ENCODE peak calls at places on chromosomes 3 and 15, in four cellular contexts. One of them, this sample, is unnamed.

GRCh38 chr3:17158941-17159682 is 274.4 kb downstream of the PLCL2 start:
- DNase-seq in K562: no peak
- DNase-seq in HepG2: no peak
- DNase-seq in H1: no peak
- DNase-seq in this sample: no peak

GRCh38 chr3:132641837-132642538 is 17.6 kb downstream of the ACAD11 start:
- DNase-seq in K562: peak
- DNase-seq in HepG2: peak
- DNase-seq in H1: no peak
- DNase-seq in this sample: peak

GRCh38 chr3:131141770-131142169 is 115.1 kb downstream of the NEK11 start:
- DNase-seq in K562: no peak
- DNase-seq in HepG2: no peak
- DNase-seq in H1: no peak
- DNase-seq in this sample: no peak

GRCh38 chr3:44120721-44121582 is 120.7 kb upstream of the TOPAZ1 start:
- DNase-seq in K562: no peak
- DNase-seq in HepG2: no peak
- DNase-seq in H1: no peak
- DNase-seq in this sample: no peak

GRCh38 chr3:191141728-191142127 is 57.3 kb upstream of the OSTN start:
- DNase-seq in K562: no peak
- DNase-seq in HepG2: no peak
- DNase-seq in H1: no peak
- DNase-seq in this sample: peak

GRCh38 chr15:27527490-27528067 is 556.6 kb downstream of the GABRG3 start:
- DNase-seq in K562: no peak
- DNase-seq in HepG2: peak
- DNase-seq in H1: no peak
- DNase-seq in this sample: peak

GRCh38 chr15:66780172-66780972 is 78.3 kb downstream of the SMAD6 start:
- DNase-seq in K562: no peak
- DNase-seq in HepG2: no peak
- DNase-seq in H1: no peak
- DNase-seq in this sample: peak

GRCh38 chr3:190384241-190384863 is 3.6 kb upstream of the CLDN16 start:
- DNase-seq in K562: peak
- DNase-seq in HepG2: peak
- DNase-seq in H1: no peak
- DNase-seq in this sample: peak

GRCh38 chr3:193665370-193665989 is 72.5 kb downstream of the OPA1 start:
- DNase-seq in K562: peak
- DNase-seq in HepG2: peak
- DNase-seq in H1: no peak
- DNase-seq in this sample: no peak

GRCh38 chr3:37872413-37873160 is 10.9 kb downstream of the CTDSPL start:
- DNase-seq in K562: no peak
- DNase-seq in HepG2: no peak
- DNase-seq in H1: no peak
- DNase-seq in this sample: no peak

GRCh38 chr15:95663156-95663831 is 667.2 kb upstream of the NR2F2 start:
- DNase-seq in K562: no peak
- DNase-seq in HepG2: no peak
- DNase-seq in H1: no peak
- DNase-seq in this sample: no peak

GRCh38 chr15:78322243-78322642 is 17.9 kb upstream of the CRABP1 start:
- DNase-seq in K562: no peak
- DNase-seq in HepG2: no peak
- DNase-seq in H1: no peak
- DNase-seq in this sample: no peak

GRCh38 chr15:64754663-64755426 is 20.5 kb downstream of the RBPMS2 start:
- DNase-seq in K562: no peak
- DNase-seq in HepG2: no peak
- DNase-seq in H1: no peak
- DNase-seq in this sample: no peak

GRCh38 chr3:57434041-57434440 is 110.1 kb downstream of the DNAH12 start:
- DNase-seq in K562: no peak
- DNase-seq in HepG2: peak
- DNase-seq in H1: no peak
- DNase-seq in this sample: peak

GRCh38 chr15:84715442-84716035 is 400 bp downstream of the SEC11A start:
- DNase-seq in K562: peak
- DNase-seq in HepG2: no peak
- DNase-seq in H1: no peak
- DNase-seq in this sample: peak

GRCh38 chr3:11784962-11785361 is 61.7 kb downstream of the TAMM41 start:
- DNase-seq in K562: no peak
- DNase-seq in HepG2: no peak
- DNase-seq in H1: no peak
- DNase-seq in this sample: no peak

GRCh38 chr3:77381426-77381825 is 341.5 kb downstream of the ROBO2 start:
- DNase-seq in K562: no peak
- DNase-seq in HepG2: no peak
- DNase-seq in H1: no peak
- DNase-seq in this sample: no peak

GRCh38 chr15:69443032-69443611 is 9.5 kb upstream of the RPLP1 start:
- DNase-seq in K562: no peak
- DNase-seq in HepG2: no peak
- DNase-seq in H1: no peak
- DNase-seq in this sample: no peak

GRCh38 chr3:169992156-169992555 is 25.5 kb downstream of the SEC62 start:
- DNase-seq in K562: no peak
- DNase-seq in HepG2: no peak
- DNase-seq in H1: no peak
- DNase-seq in this sample: no peak

GRCh38 chr3:73558399-73559075 is 66.2 kb downstream of the PDZRN3 start:
- DNase-seq in K562: no peak
- DNase-seq in HepG2: no peak
- DNase-seq in H1: no peak
- DNase-seq in this sample: no peak

GRCh38 chr3:163384383-163384782 is 1693.9 kb downstream of the SI start:
- DNase-seq in K562: no peak
- DNase-seq in HepG2: no peak
- DNase-seq in H1: no peak
- DNase-seq in this sample: no peak

GRCh38 chr15:59438891-59439290 is 905 bp downstream of the FAM81A start:
- DNase-seq in K562: no peak
- DNase-seq in HepG2: no peak
- DNase-seq in H1: no peak
- DNase-seq in this sample: no peak

GRCh38 chr3:104005815-104006214 is 1360.9 kb upstream of the ALCAM start:
- DNase-seq in K562: no peak
- DNase-seq in HepG2: peak
- DNase-seq in H1: no peak
- DNase-seq in this sample: no peak

GRCh38 chr3:12785096-12785495 is 11.4 kb upstream of the CAND2 start:
- DNase-seq in K562: no peak
- DNase-seq in HepG2: no peak
- DNase-seq in H1: no peak
- DNase-seq in this sample: no peak

GRCh38 chr3:114660808-114661207 is 367.0 kb downstream of the TIGIT start:
- DNase-seq in K562: no peak
- DNase-seq in HepG2: no peak
- DNase-seq in H1: no peak
- DNase-seq in this sample: no peak

GRCh38 chr3:117454236-117454635 is 744.7 kb downstream of the TUSC7 start:
- DNase-seq in K562: no peak
- DNase-seq in HepG2: no peak
- DNase-seq in H1: no peak
- DNase-seq in this sample: no peak

GRCh38 chr15:64844576-64845140 is 2.9 kb downstream of the PLEKHO2 start:
- DNase-seq in K562: no peak
- DNase-seq in HepG2: no peak
- DNase-seq in H1: no peak
- DNase-seq in this sample: no peak

GRCh38 chr15:83046558-83047127 is 20.4 kb downstream of the BTBD1 start:
- DNase-seq in K562: no peak
- DNase-seq in HepG2: no peak
- DNase-seq in H1: no peak
- DNase-seq in this sample: no peak

GRCh38 chr3:24137958-24138875 is 193.1 kb downstream of the NR1D2 start:
- DNase-seq in K562: peak
- DNase-seq in HepG2: no peak
- DNase-seq in H1: no peak
- DNase-seq in this sample: no peak

GRCh38 chr3:152269423-152270144 is 855 bp downstream of the MBNL1 start:
- DNase-seq in K562: peak
- DNase-seq in HepG2: peak
- DNase-seq in H1: no peak
- DNase-seq in this sample: peak

GRCh38 chr15:99279290-99279689 is 28.0 kb downstream of the LRRC28 start:
- DNase-seq in K562: no peak
- DNase-seq in HepG2: no peak
- DNase-seq in H1: no peak
- DNase-seq in this sample: no peak

GRCh38 chr15:25810631-25811077 is 52.5 kb downstream of the ATP10A start:
- DNase-seq in K562: no peak
- DNase-seq in HepG2: no peak
- DNase-seq in H1: no peak
- DNase-seq in this sample: no peak

GRCh38 chr15:71202712-71203111 is 87.4 kb downstream of the THSD4 start:
- DNase-seq in K562: no peak
- DNase-seq in HepG2: no peak
- DNase-seq in H1: no peak
- DNase-seq in this sample: no peak

GRCh38 chr3:135918600-135918999 is 46.9 kb upstream of the PPP2R3A start:
- DNase-seq in K562: peak
- DNase-seq in HepG2: peak
- DNase-seq in H1: no peak
- DNase-seq in this sample: no peak

GRCh38 chr15:83094592-83094991 is 12.9 kb upstream of the TM6SF1 start:
- DNase-seq in K562: no peak
- DNase-seq in HepG2: no peak
- DNase-seq in H1: no peak
- DNase-seq in this sample: no peak

GRCh38 chr3:40847571-40847992 is 322.8 kb downstream of the ZNF621 start:
- DNase-seq in K562: no peak
- DNase-seq in HepG2: peak
- DNase-seq in H1: peak
- DNase-seq in this sample: no peak

GRCh38 chr15:69794643-69795461 is 302.9 kb downstream of the TLE3 start:
- DNase-seq in K562: no peak
- DNase-seq in HepG2: no peak
- DNase-seq in H1: no peak
- DNase-seq in this sample: no peak

GRCh38 chr3:194491996-194492395 is 5.2 kb upstream of the ATP13A3 start:
- DNase-seq in K562: no peak
- DNase-seq in HepG2: no peak
- DNase-seq in H1: no peak
- DNase-seq in this sample: no peak

GRCh38 chr15:34147371-34148140 is 45.7 kb downstream of the PGBD4 start:
- DNase-seq in K562: no peak
- DNase-seq in HepG2: no peak
- DNase-seq in H1: no peak
- DNase-seq in this sample: peak

GRCh38 chr3:62500556-62501294 is 127.4 kb upstream of the FEZF2 start:
- DNase-seq in K562: no peak
- DNase-seq in HepG2: no peak
- DNase-seq in H1: no peak
- DNase-seq in this sample: no peak
- TF ChIP-seq RNF2 in K562: no peak
- TF ChIP-seq RNF2 in HepG2: no peak
- TF ChIP-seq RNF2 in H1: no peak
- TF ChIP-seq RNF2 in this sample: no peak

DNA sequence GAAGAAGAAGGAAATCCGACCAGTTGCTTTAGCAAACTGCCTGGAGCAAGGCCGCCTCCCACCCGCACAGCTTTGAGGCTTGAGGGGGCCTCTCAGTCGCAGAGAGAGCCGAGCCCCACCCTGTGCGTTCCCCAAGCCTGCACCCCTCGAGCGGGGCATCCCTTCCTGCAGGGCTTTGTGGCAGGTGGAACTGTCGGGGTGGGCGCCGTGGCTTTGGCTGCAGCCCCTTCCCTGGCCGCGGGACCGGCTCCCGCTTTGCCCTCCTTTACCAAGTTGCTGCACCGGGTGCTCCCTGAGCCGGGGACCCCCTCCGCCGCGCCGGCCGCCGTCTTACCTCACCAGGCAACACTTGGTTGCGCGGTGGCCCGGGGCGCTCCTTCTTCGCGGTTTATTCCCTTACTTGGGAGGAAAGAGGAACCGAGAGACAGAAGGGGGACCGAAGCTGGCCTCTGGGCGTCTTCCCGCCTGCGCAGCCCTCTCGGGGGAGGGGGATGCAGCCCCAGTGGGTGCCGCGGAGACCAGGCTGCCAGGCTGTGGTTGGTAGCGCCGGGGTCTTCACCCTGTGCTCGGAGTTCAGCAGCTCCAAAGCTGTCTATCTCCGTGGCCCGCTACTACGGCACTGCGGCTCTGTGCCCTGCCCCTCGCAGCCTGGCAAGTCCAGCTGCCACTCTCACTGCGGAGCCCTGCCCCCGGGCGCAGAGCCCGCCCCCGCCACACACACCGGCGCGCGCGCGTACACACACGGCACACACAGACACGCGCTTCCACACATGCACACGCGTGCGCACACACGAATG is at the start of gene DGKG:
- DNase-seq in K562: no peak
- DNase-seq in HepG2: no peak
- DNase-seq in H1: no peak
- DNase-seq in this sample: peak
- TF ChIP-seq PHF8 in K562: no peak
- TF ChIP-seq PHF8 in HepG2: no peak
- TF ChIP-seq PHF8 in H1: no peak
- TF ChIP-seq PHF8 in this sample: no peak

DNA sequence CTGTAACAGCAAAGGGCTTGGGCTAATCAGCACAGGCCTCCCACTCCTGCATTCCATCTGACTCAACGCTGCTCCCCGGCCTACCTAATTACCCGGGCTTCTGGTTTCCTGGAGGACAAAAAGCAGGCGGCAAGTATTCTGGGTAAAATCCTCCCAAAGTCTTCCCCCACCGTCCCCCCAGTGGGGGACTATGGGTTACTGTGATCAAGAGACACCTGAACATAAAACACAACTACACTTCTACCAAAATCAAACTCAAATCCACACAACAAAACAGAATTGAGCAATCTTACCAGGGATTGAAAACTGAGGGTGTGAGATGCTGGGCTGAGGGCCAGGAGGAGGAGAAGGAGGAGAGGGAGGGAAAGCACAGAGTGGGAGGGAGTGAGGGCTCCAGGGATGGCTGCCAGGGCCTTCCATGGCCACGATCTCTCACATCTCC is 8.9 kb upstream of the NCKIPSD start:
- DNase-seq in K562: no peak
- DNase-seq in HepG2: no peak
- DNase-seq in H1: no peak
- DNase-seq in this sample: no peak
- TF ChIP-seq RNF2 in K562: no peak
- TF ChIP-seq RNF2 in HepG2: no peak
- TF ChIP-seq RNF2 in H1: no peak
- TF ChIP-seq RNF2 in this sample: no peak

GRCh38 chr3:98035208-98035607 is at the start of gene GABRR3:
- DNase-seq in K562: no peak
- DNase-seq in HepG2: no peak
- DNase-seq in H1: no peak
- DNase-seq in this sample: no peak
- TF ChIP-seq PHF8 in K562: no peak
- TF ChIP-seq PHF8 in HepG2: no peak
- TF ChIP-seq PHF8 in H1: no peak
- TF ChIP-seq PHF8 in this sample: no peak

GRCh38 chr3:22288756-22289155 is 537.7 kb upstream of the ZNF385D start:
- DNase-seq in K562: no peak
- DNase-seq in HepG2: no peak
- DNase-seq in H1: no peak
- DNase-seq in this sample: no peak

GRCh38 chr3:22284559-22284958 is 533.5 kb upstream of the ZNF385D start:
- DNase-seq in K562: no peak
- DNase-seq in HepG2: no peak
- DNase-seq in H1: no peak
- DNase-seq in this sample: no peak
- TF ChIP-seq RNF2 in K562: no peak
- TF ChIP-seq RNF2 in HepG2: no peak
- TF ChIP-seq RNF2 in H1: no peak
- TF ChIP-seq RNF2 in this sample: no peak